ENCODE peak calls at places on chromosome 10, in nine cellular contexts. U is OCI-LY7, V is IMR-90, B is hepatocyte, O is fibroblast of lung, F is SK-N-SH, Q is PC-3, K is HCT116, L is PC-9. X is an unnamed sample.

GRCh38 chr10:34091796-34092195 is 723.3 kb downstream of the PARD3 start:
- DNase-seq in U (no peak), V (no peak), B (no peak), O (no peak), F (no peak), Q (no peak), K (no peak), L (no peak), X (no peak)

GRCh38 chr10:12586724-12587123 is 237.4 kb downstream of the CAMK1D start:
- DNase-seq in U (no peak), V (no peak), B (no peak), O (no peak), F (no peak), Q (no peak), K (no peak), L (no peak), X (no peak)

GRCh38 chr10:117186832-117187615 is 10.3 kb upstream of the KCNK18 start:
- DNase-seq in U (peak; percentile 53), V (peak; percentile 7), B (no peak), O (no peak), F (no peak), Q (peak; percentile 77), K (peak; percentile 80), L (no peak), X (no peak)

GRCh38 chr10:17024461-17024860 is 105.2 kb downstream of the CUBN start:
- DNase-seq in U (no peak), V (no peak), B (no peak), O (no peak), F (no peak), Q (no peak), K (no peak), L (no peak), X (no peak)

GRCh38 chr10:27192284-27192683 is 37.1 kb downstream of the MASTL start:
- DNase-seq in U (no peak), V (peak; percentile 95), B (peak; percentile 25), O (peak; percentile 95), F (peak; percentile 17), Q (peak; percentile 82), K (peak; percentile 56), L (peak; percentile 52), X (peak; percentile 66)

GRCh38 chr10:114957673-114958072 is 19.7 kb downstream of the TRUB1 start:
- DNase-seq in U (no peak), V (peak; percentile 72), B (no peak), O (peak; percentile 56), F (no peak), Q (peak; percentile 12), K (no peak), L (no peak), X (no peak)

GRCh38 chr10:1054684-1055083 is 1.5 kb upstream of the WDR37 start:
- DNase-seq in U (no peak), V (no peak), B (no peak), O (no peak), F (no peak), Q (no peak), K (no peak), L (no peak), X (no peak)

GRCh38 chr10:13001041-13001886 is at the start of gene CCDC3:
- DNase-seq in U (no peak), V (no peak), B (peak; percentile 36), O (no peak), F (peak; percentile 88), Q (no peak), K (no peak), L (no peak), X (no peak)

GRCh38 chr10:11655839-11656238 is 44.4 kb upstream of the USP6NL start:
- DNase-seq in U (no peak), V (no peak), B (no peak), O (peak; percentile 6), F (no peak), Q (no peak), K (no peak), L (no peak), X (peak; percentile 25)

GRCh38 chr10:70266056-70266455 is 17.7 kb downstream of the NPFFR1 start:
- DNase-seq in U (no peak), V (no peak), B (no peak), O (no peak), F (no peak), Q (no peak), K (no peak), L (no peak), X (no peak)
- H3K4me2 ChIP-seq in U (no peak overlapping the region), V (no peak overlapping the region), B (no peak overlapping the region), O (no peak overlapping the region), F (no peak overlapping the region), Q (no peak overlapping the region), K (no peak overlapping the region), L (no peak overlapping the region), X (no peak overlapping the region)

GRCh38 chr10:97067716-97068391 is 117.9 kb downstream of the SLIT1 start:
- DNase-seq in U (no peak), V (no peak), B (no peak), O (no peak), F (peak; percentile 76), Q (no peak), K (no peak), L (no peak), X (no peak)
- TF ChIP-seq CTCF in U (no peak), V (no peak), B (no peak), O (no peak), F (peak; percentile 14), Q (no peak), K (peak; percentile 31), L (no peak), X (no peak)

DNA sequence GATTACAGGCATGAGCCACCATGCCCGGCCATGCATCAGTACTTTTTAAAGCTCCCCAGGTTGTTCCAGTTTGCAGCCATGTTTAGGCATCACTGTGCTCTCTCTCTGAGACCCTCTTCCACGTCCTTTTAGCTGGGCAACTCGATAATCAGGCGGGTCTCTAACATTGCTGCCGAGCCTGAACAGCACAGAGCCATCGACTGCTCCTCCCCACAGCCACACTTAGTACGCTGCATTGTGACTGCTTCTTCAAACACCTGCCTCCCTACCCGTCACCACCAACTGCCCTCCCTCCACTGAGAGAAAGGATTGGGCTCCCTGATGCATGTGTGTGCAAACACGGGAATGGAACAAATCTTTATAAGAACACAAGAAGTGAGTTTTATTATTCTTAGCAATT is 11.4 kb upstream of the TACR2 start:
- DNase-seq in U (no peak), V (no peak), B (no peak), O (no peak), F (no peak), Q (no peak), K (no peak), L (no peak), X (no peak)
- H3K4me2 ChIP-seq in U (no peak overlapping the region), V (no peak overlapping the region), B (no peak overlapping the region), O (no peak overlapping the region), F (no peak overlapping the region), Q (no peak overlapping the region), K (no peak overlapping the region), L (no peak overlapping the region), X (no peak overlapping the region)

GRCh38 chr10:21700474-21700873 is 166.4 kb downstream of the MLLT10 start:
- DNase-seq in U (peak; percentile 46), V (no peak), B (no peak), O (no peak), F (no peak), Q (no peak), K (no peak), L (no peak), X (no peak)

GRCh38 chr10:21707498-21707897 is 173.5 kb downstream of the MLLT10 start:
- DNase-seq in U (no peak), V (no peak), B (no peak), O (no peak), F (no peak), Q (no peak), K (no peak), L (no peak), X (no peak)

GRCh38 chr10:21705142-21705827 is 171.3 kb downstream of the MLLT10 start:
- DNase-seq in U (no peak), V (no peak), B (no peak), O (no peak), F (no peak), Q (no peak), K (no peak), L (no peak), X (no peak)

GRCh38 chr10:21702633-21703111 is 168.6 kb downstream of the MLLT10 start:
- DNase-seq in U (peak; percentile 44), V (no peak), B (no peak), O (no peak), F (no peak), Q (no peak), K (no peak), L (no peak), X (no peak)

DNA sequence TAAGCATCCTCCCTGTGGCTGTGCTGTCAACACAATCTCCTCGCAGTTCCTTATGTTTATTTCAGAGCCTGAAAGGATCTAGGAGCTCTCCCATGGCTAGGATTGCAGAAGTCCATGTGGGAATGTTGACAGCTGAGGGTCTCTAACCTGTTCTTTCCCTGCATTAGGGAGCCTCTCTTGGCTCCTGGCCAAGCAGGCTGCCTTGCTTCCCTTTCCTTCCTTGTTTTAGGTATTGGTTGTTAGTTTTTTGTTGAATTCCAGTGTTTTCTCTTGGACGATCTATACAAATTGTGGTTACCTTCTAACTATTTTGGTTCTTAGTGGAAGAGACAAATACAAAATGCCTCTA is 171.8 kb downstream of the MLLT10 start:
- DNase-seq in U (no peak), V (no peak), B (no peak), O (no peak), F (no peak), Q (no peak), K (no peak), L (no peak), X (peak; percentile 10)
- TF ChIP-seq CTCF in U (no peak), V (no peak), B (no peak), O (no peak), F (no peak), Q (no peak), K (no peak), L (no peak), X (no peak)

GRCh38 chr10:52883996-52884871 is 111.7 kb upstream of the MBL2 start:
- DNase-seq in U (peak; percentile 50), V (peak; percentile 67), B (peak; percentile 78), O (peak; percentile 80), F (peak; percentile 74), Q (peak; percentile 100), K (peak; percentile 23), L (peak; percentile 91), X (peak; percentile 67)
- H3K4me2 ChIP-seq in U (no peak overlapping the region), V (peak overlapping the region; percentile 66), B (peak overlapping the region; percentile 74), O (peak overlapping the region; percentile 1), F (no peak overlapping the region), Q (peak overlapping the region; percentile 70), K (peak overlapping the region; percentile 56), L (peak overlapping the region; percentile 63), X (peak overlapping the region; percentile 8)

DNA sequence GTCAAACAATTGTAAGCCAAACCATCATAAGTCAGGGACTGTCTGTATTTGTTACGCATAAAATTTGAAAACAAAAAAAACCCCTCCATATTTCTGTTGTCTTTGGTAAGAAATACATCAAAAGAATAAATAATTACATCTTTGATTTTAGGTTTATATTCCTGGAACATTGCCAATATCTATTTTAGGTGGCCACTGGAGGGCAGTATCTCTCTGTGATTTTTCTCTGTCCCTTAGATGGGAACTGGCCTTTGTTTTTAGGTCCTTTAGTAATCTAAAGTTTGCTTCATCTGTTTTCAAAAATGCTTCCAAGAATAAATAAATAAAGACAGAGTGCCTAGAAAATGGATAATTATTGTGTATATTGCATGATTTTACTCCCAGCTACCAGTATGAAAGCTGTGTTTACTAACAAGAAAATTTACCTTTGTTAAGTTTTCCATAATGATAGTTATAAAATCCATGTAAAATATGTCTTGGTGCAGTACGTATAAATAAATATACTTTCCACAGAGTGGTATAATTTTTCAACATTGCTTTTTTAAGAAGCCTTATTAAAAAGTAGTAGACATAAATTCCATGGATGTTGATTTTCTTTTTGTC is 64.2 kb downstream of the PHYHIPL start:
- DNase-seq in U (peak; percentile 16), V (peak; percentile 55), B (peak; percentile 55), O (peak; percentile 82), F (peak; percentile 23), Q (peak; percentile 79), K (peak; percentile 27), L (peak; percentile 4), X (peak; percentile 52)
- TF ChIP-seq CTCF in U (peak; percentile 84), V (peak; percentile 75), B (peak; percentile 79), O (peak; percentile 42), F (peak; percentile 77), Q (peak; percentile 93), K (peak; percentile 72), L (peak; percentile 88), X (peak; percentile 22)